ENCODE peak calls at places on chromosomes 7 and 10, in eight cellular contexts. Q, I, E, J, S, A, P and R are unnamed samples.

GRCh38 chr7:79593819-79594218 is 140.4 kb upstream of the MAGI2 start:
- DNase-seq in Q (no peak), I (no peak), E (no peak), J (no peak), S (no peak), A (no peak), P (no peak), R (no peak)

GRCh38 chr10:47164126-47164799 is 135.7 kb upstream of the GDF10 start:
- DNase-seq in Q (no peak), I (no peak), E (peak), J (no peak), S (no peak), A (no peak), P (peak), R (no peak)

GRCh38 chr7:32037650-32038198 is 32.5 kb downstream of the PDE1C start:
- DNase-seq in Q (no peak), I (no peak), E (no peak), J (no peak), S (no peak), A (no peak), P (no peak), R (no peak)

GRCh38 chr10:52523696-52524095 is 209.6 kb downstream of the DKK1 start:
- DNase-seq in Q (no peak), I (no peak), E (no peak), J (no peak), S (no peak), A (no peak), P (no peak), R (no peak)

GRCh38 chr7:19585761-19586160 is 123.1 kb downstream of the POLR1F start:
- DNase-seq in Q (no peak), I (no peak), E (no peak), J (no peak), S (no peak), A (no peak), P (no peak), R (no peak)

GRCh38 chr10:34791947-34792346 is 23.1 kb downstream of the PARD3 start:
- DNase-seq in Q (no peak), I (no peak), E (no peak), J (no peak), S (no peak), A (no peak), P (peak), R (no peak)

GRCh38 chr7:636396-636795 is 90.1 kb upstream of the DNAAF5 start:
- DNase-seq in Q (no peak), I (no peak), E (peak), J (no peak), S (peak), A (peak), P (no peak), R (no peak)

GRCh38 chr10:43259981-43260761 is 6.7 kb downstream of the RASGEF1A start:
- DNase-seq in Q (no peak), I (no peak), E (no peak), J (peak), S (no peak), A (no peak), P (peak), R (peak)

GRCh38 chr10:6036861-6037321 is 25.3 kb downstream of the IL2RA start:
- DNase-seq in Q (no peak), I (no peak), E (no peak), J (no peak), S (no peak), A (no peak), P (peak), R (no peak)

GRCh38 chr7:27186450-27187157 is 1.6 kb upstream of the HOXA11 start:
- DNase-seq in Q (no peak), I (no peak), E (no peak), J (no peak), S (no peak), A (no peak), P (peak), R (no peak)

GRCh38 chr10:21021843-21022594 is 124.9 kb upstream of the NEBL start:
- DNase-seq in Q (no peak), I (no peak), E (peak), J (no peak), S (no peak), A (peak), P (no peak), R (no peak)

GRCh38 chr10:93065675-93066543 is 5.3 kb downstream of the CYP26C1 start:
- DNase-seq in Q (no peak), I (no peak), E (no peak), J (peak), S (no peak), A (peak), P (no peak), R (no peak)

GRCh38 chr10:133465191-133465949 is 11.6 kb downstream of the SCART1 start:
- DNase-seq in Q (no peak), I (no peak), E (no peak), J (no peak), S (no peak), A (no peak), P (no peak), R (no peak)

GRCh38 chr7:8115547-8116402 is 146.2 kb downstream of the ICA1 start:
- DNase-seq in Q (no peak), I (no peak), E (no peak), J (no peak), S (no peak), A (no peak), P (no peak), R (no peak)

GRCh38 chr10:93600861-93601773 is at the start of gene RBP4:
- DNase-seq in Q (no peak), I (no peak), E (no peak), J (peak), S (no peak), A (peak), P (peak), R (no peak)

GRCh38 chr10:5958077-5958476 is 19.3 kb downstream of the IL15RA start:
- DNase-seq in Q (no peak), I (no peak), E (no peak), J (no peak), S (no peak), A (no peak), P (no peak), R (no peak)

GRCh38 chr10:69649771-69650550 is 19.9 kb downstream of the FAM241B start:
- DNase-seq in Q (no peak), I (no peak), E (no peak), J (no peak), S (no peak), A (no peak), P (no peak), R (no peak)

GRCh38 chr10:116521424-116522305 is 24.1 kb upstream of the PNLIP start:
- DNase-seq in Q (no peak), I (peak), E (peak), J (no peak), S (no peak), A (peak), P (no peak), R (no peak)

GRCh38 chr7:129606801-129607200 is 4.7 kb upstream of the NRF1 start:
- DNase-seq in Q (no peak), I (peak), E (no peak), J (no peak), S (no peak), A (no peak), P (no peak), R (no peak)

GRCh38 chr7:152869041-152869676 is 109.6 kb downstream of the ACTR3B start:
- DNase-seq in Q (no peak), I (no peak), E (no peak), J (no peak), S (no peak), A (no peak), P (peak), R (no peak)

GRCh38 chr7:1931951-1932270 is 261.8 kb downstream of the ELFN1 start:
- DNase-seq in Q (no peak), I (no peak), E (no peak), J (no peak), S (no peak), A (no peak), P (no peak), R (no peak)

GRCh38 chr7:139828880-139829653 is at the start of gene TBXAS1:
- DNase-seq in Q (no peak), I (peak), E (peak), J (no peak), S (no peak), A (no peak), P (peak), R (peak)